ENCODE peak calls at places on chromosomes 11 and 22, in eight cellular contexts. G, A, P, V, I, Y, M and X are unnamed samples. For H3K9me3, the result is how much of the 10 kb centered on the place peaks cover.

GRCh38 chr11:28834877-28835276 is 726.7 kb downstream of the METTL15 start:
- DNase-seq in G (no peak), A (peak), P (no peak), V (peak), I (peak), Y (no peak), M (peak), X (no peak)

GRCh38 chr11:134476435-134477021 is 64.5 kb upstream of the B3GAT1 start:
- DNase-seq in G (no peak), A (peak), P (no peak), V (no peak), I (no peak), Y (no peak), M (no peak), X (no peak)

GRCh38 chr11:35688023-35688422 is 25.4 kb downstream of the TRIM44 start:
- DNase-seq in G (no peak), A (peak), P (no peak), V (peak), I (no peak), Y (no peak), M (peak), X (no peak)

GRCh38 chr22:20803696-20804324 is 29.9 kb downstream of the SERPIND1 start:
- DNase-seq in G (no peak), A (peak), P (peak), V (no peak), I (peak), Y (peak), M (peak), X (peak)

GRCh38 chr11:11391796-11392195 is 38.7 kb upstream of the CSNK2A3 start:
- DNase-seq in G (no peak), A (peak), P (no peak), V (peak), I (peak), Y (no peak), M (peak), X (peak)

GRCh38 chr11:121723261-121723741 is 270.5 kb upstream of the SORL1-AS1 start:
- DNase-seq in G (no peak), A (no peak), P (no peak), V (peak), I (no peak), Y (no peak), M (no peak), X (no peak)

GRCh38 chr11:1218788-1219445 is 3.9 kb upstream of the MUC5B start:
- DNase-seq in G (peak), A (no peak), P (no peak), V (no peak), I (no peak), Y (no peak), M (no peak), X (peak)

GRCh38 chr22:29112680-29113079 is 39.8 kb downstream of the KREMEN1 start:
- DNase-seq in G (no peak), A (no peak), P (no peak), V (no peak), I (no peak), Y (no peak), M (peak), X (no peak)

GRCh38 chr11:68038718-68039525 is at the start of gene TCIRG1:
- DNase-seq in G (peak), A (peak), P (peak), V (peak), I (peak), Y (peak), M (peak), X (peak)

GRCh38 chr11:70595016-70595415 is 196.7 kb downstream of the CTTN start:
- DNase-seq in G (no peak), A (no peak), P (no peak), V (no peak), I (no peak), Y (no peak), M (no peak), X (no peak)

GRCh38 chr11:27229511-27230174 is 133.4 kb downstream of the CCDC34 start:
- DNase-seq in G (no peak), A (no peak), P (no peak), V (peak), I (no peak), Y (no peak), M (no peak), X (no peak)

GRCh38 chr11:2446590-2447252 is 1.9 kb downstream of the KCNQ1 start:
- DNase-seq in G (peak), A (no peak), P (peak), V (no peak), I (no peak), Y (no peak), M (no peak), X (peak)

GRCh38 chr11:69909561-69910518 is 90.6 kb upstream of the FGF3 start:
- DNase-seq in G (peak), A (peak), P (peak), V (no peak), I (no peak), Y (no peak), M (no peak), X (no peak)

GRCh38 chr22:37225481-37225880 is 13.2 kb upstream of the SSTR3 start:
- DNase-seq in G (no peak), A (no peak), P (peak), V (no peak), I (peak), Y (no peak), M (no peak), X (no peak)

GRCh38 chr22:46073683-46074504 is 76.4 kb upstream of the PPARA start:
- DNase-seq in G (peak), A (no peak), P (no peak), V (no peak), I (no peak), Y (peak), M (peak), X (no peak)

GRCh38 chr11:113698515-113698914 is 7.6 kb downstream of the TMPRSS5 start:
- DNase-seq in G (no peak), A (no peak), P (no peak), V (no peak), I (no peak), Y (peak), M (no peak), X (no peak)

GRCh38 chr11:102194257-102194656 is 84.0 kb downstream of the YAP1 start:
- DNase-seq in G (no peak), A (no peak), P (no peak), V (no peak), I (no peak), Y (no peak), M (no peak), X (no peak)
- H3K9me3 ChIP-seq in G (under half), A (under half), P (under half), V (under half), I (under half), Y (under half), M (under half), X (under half)

DNA sequence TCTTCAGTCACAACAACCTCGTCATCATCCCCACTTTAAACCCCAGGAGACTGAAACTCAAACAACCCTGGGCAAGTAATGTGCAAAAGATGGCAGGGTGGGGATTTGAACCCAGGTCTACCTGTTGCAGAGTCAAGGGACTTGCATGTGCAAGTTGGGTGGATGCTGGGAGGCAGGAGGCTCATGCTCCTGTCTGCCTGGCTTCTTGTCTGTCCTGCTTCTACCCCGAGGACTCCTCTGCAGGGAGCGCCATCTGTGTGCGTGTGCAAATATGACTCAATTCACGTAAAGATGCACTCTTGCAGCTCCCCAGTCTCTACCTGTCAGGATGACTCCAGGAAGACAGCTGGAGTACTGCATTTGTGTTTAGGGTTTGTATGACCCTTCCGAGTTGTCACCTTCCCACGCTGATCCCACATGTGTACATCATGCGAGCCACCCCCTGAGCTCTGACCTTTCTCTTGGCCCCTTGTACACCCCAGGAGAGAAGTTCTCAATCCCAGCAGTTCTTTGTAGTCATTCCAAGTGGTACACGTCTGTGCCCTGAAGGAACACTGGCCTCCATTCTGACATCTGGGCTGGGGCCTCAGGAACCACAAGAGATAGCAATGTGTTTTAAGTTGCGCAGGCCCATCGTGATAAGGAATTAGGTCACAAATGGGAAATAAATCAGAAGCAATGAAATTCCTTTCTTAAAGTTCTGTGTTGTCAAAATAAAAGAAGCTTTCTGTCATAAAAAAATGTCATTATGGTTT is 95.7 kb downstream of the CWC15 start:
- DNase-seq in G (no peak), A (no peak), P (no peak), V (peak), I (no peak), Y (no peak), M (no peak), X (no peak)
- H3K9me3 ChIP-seq in G (under half), A (under half), P (under half), V (under half), I (under half), Y (under half), M (under half), X (under half)

GRCh38 chr22:48320048-48320655 is 1507.5 kb downstream of the BRD1 start:
- DNase-seq in G (no peak), A (no peak), P (no peak), V (no peak), I (no peak), Y (no peak), M (no peak), X (no peak)

GRCh38 chr22:48321986-48322545 is 1505.6 kb downstream of the BRD1 start:
- DNase-seq in G (peak), A (no peak), P (no peak), V (no peak), I (no peak), Y (no peak), M (no peak), X (no peak)

GRCh38 chr22:48322907-48323306 is 1504.8 kb downstream of the BRD1 start:
- DNase-seq in G (no peak), A (no peak), P (no peak), V (no peak), I (no peak), Y (no peak), M (no peak), X (no peak)

GRCh38 chr22:48320671-48321515 is 1506.8 kb downstream of the BRD1 start:
- DNase-seq in G (peak), A (no peak), P (no peak), V (no peak), I (no peak), Y (no peak), M (no peak), X (no peak)

GRCh38 chr22:48323746-48324145 is 1503.9 kb downstream of the BRD1 start:
- DNase-seq in G (no peak), A (no peak), P (no peak), V (no peak), I (no peak), Y (no peak), M (no peak), X (no peak)
- H3K9me3 ChIP-seq in G (under half), A (under half), P (under half), V (under half), I (under half), Y (under half), M (under half), X (under half)

GRCh38 chr22:27099896-27100295 is 442.5 kb downstream of the MIAT start:
- DNase-seq in G (no peak), A (no peak), P (peak), V (no peak), I (no peak), Y (no peak), M (no peak), X (no peak)

GRCh38 chr22:27097933-27098332 is 440.5 kb downstream of the MIAT start:
- DNase-seq in G (no peak), A (no peak), P (no peak), V (peak), I (no peak), Y (no peak), M (no peak), X (no peak)

GRCh38 chr22:27100323-27100722 is 442.9 kb downstream of the MIAT start:
- DNase-seq in G (no peak), A (no peak), P (no peak), V (no peak), I (no peak), Y (no peak), M (no peak), X (no peak)

GRCh38 chr22:27100789-27101188 is 443.4 kb downstream of the MIAT start:
- DNase-seq in G (no peak), A (no peak), P (no peak), V (peak), I (no peak), Y (no peak), M (peak), X (no peak)

GRCh38 chr22:27101288-27101687 is 443.9 kb downstream of the MIAT start:
- DNase-seq in G (no peak), A (no peak), P (no peak), V (no peak), I (no peak), Y (no peak), M (no peak), X (no peak)
- H3K9me3 ChIP-seq in G (under half), A (under half), P (under half), V (under half), I (under half), Y (under half), M (under half), X (under half)

GRCh38 chr11:119125849-119126248 is 4.5 kb downstream of the HINFP start:
- DNase-seq in G (no peak), A (no peak), P (no peak), V (no peak), I (no peak), Y (no peak), M (no peak), X (peak)
- H3K9me3 ChIP-seq in G (under half), A (under half), P (under half), V (under half), I (under half), Y (under half), M (under half), X (under half)